ENCODE peak calls at places on chromosome 22, in four cellular contexts. K is ELR; M is activated naive CD4-positive, alpha-beta T cell treated with anti-CD3 and anti-CD28 coated beads for 36 hours; T is H9. V is an unnamed sample.

GRCh38 chr22:30290318-30290678 is 993 bp upstream of the CASTOR1 start:
- DNase-seq in K (peak), M (no peak), T (no peak), V (no peak)

GRCh38 chr22:44307509-44308169 is 5.1 kb downstream of the SHISAL1 start:
- DNase-seq in K (no peak), M (no peak), T (no peak), V (no peak)

GRCh38 chr22:37765498-37765897 is 42.2 kb upstream of the GCAT start:
- DNase-seq in K (no peak), M (no peak), T (no peak), V (no peak)

GRCh38 chr22:35686298-35686697 is 31.4 kb upstream of the APOL5 start:
- DNase-seq in K (no peak), M (no peak), T (no peak), V (no peak)

GRCh38 chr22:17970205-17970708 is 54.1 kb downstream of the MICAL3 start:
- DNase-seq in K (peak), M (no peak), T (no peak), V (no peak)

GRCh38 chr22:23696326-23696851 is 5.6 kb downstream of the RGL4 start:
- DNase-seq in K (no peak), M (peak), T (no peak), V (no peak)

GRCh38 chr22:31090217-31091085 is 9.3 kb downstream of the SMTN start:
- DNase-seq in K (no peak), M (no peak), T (no peak), V (no peak)

GRCh38 chr22:48485144-48486135 is 1342.2 kb downstream of the BRD1 start:
- DNase-seq in K (no peak), M (no peak), T (peak), V (no peak)

GRCh38 chr22:50416996-50417395 is 57.8 kb downstream of the SBF1 start:
- DNase-seq in K (no peak), M (no peak), T (no peak), V (no peak)

GRCh38 chr22:39685336-39686177 is 115.0 kb downstream of the CACNA1I start:
- DNase-seq in K (no peak), M (no peak), T (no peak), V (no peak)

GRCh38 chr22:29630987-29631386 is 27.6 kb downstream of the NF2 start:
- DNase-seq in K (no peak), M (no peak), T (no peak), V (no peak)